ENCODE peak calls at places on chromosomes 1 and 21, in five cellular contexts. P is uterus, J is WTC11, R is activated B cell treated with CpG ODN at 0.5 μM for 24 hours, V is GM12864. F is an unnamed sample.

GRCh38 chr1:37158113-37158749 is 123.9 kb upstream of the GRIK3 start:
- DNase-seq in R (no peak), P (no peak), V (no peak), J (no peak), F (no peak)

GRCh38 chr21:14306143-14306907 is 76.6 kb downstream of the HSPA13 start:
- DNase-seq in V (no peak), R (no peak), J (no peak), P (no peak), F (no peak)

GRCh38 chr1:204448991-204449390 is 37.4 kb upstream of the PPP1R15B start:
- DNase-seq in V (no peak), J (no peak), P (no peak), R (no peak), F (no peak)

GRCh38 chr1:203512830-203513578 is 19.1 kb downstream of the OPTC start:
- DNase-seq in P (peak; percentile 86), R (no peak), V (no peak), J (no peak), F (no peak)

GRCh38 chr1:85379203-85380136 is 85.5 kb downstream of the DDAH1 start:
- DNase-seq in P (no peak), R (no peak), V (no peak), J (no peak), F (no peak)

GRCh38 chr1:41353744-41354143 is 7.5 kb upstream of the FOXO6 start:
- DNase-seq in V (peak; percentile 38), R (no peak), J (no peak), P (peak; percentile 3), F (peak; percentile 70)

GRCh38 chr1:147177611-147178370 is 5.5 kb upstream of the PRKAB2 start:
- DNase-seq in P (no peak), V (no peak), J (no peak), R (no peak), F (no peak)

GRCh38 chr1:204445860-204446412 is 34.3 kb upstream of the PPP1R15B start:
- DNase-seq in J (peak; percentile 92), V (no peak), R (no peak), P (no peak), F (peak; percentile 73)

GRCh38 chr1:88777604-88778149 is 93.6 kb downstream of the PKN2 start:
- DNase-seq in J (no peak), P (no peak), V (no peak), R (no peak), F (no peak)

GRCh38 chr1:222728746-222729145 is 8.3 kb upstream of the FAM177B start:
- DNase-seq in R (no peak), J (no peak), V (no peak), P (no peak), F (no peak)

GRCh38 chr1:220952941-220953340 is 73.7 kb downstream of the HLX start:
- DNase-seq in V (no peak), J (no peak), P (no peak), R (no peak), F (no peak)

GRCh38 chr1:232477728-232478127 is 152.2 kb downstream of the SIPA1L2 start:
- DNase-seq in R (no peak), P (no peak), J (no peak), V (no peak), F (no peak)

GRCh38 chr1:17802164-17802563 is 47.0 kb downstream of the ACTL8 start:
- DNase-seq in V (no peak), J (no peak), R (no peak), P (no peak), F (no peak)

GRCh38 chr1:91741301-91741700 is 144.7 kb downstream of the TGFBR3 start:
- DNase-seq in J (no peak), P (no peak), R (no peak), V (no peak), F (no peak)

GRCh38 chr1:47969478-47969877 is 27.7 kb downstream of the TRABD2B start:
- DNase-seq in V (no peak), R (no peak), J (no peak), P (no peak), F (no peak)

GRCh38 chr21:17668479-17668878 is 55.8 kb upstream of the BTG3 start:
- DNase-seq in V (no peak), P (no peak), R (no peak), J (no peak), F (no peak)
- TF ChIP-seq CTCF in V (no peak), P (no peak), R (no peak), J (no peak), F (no peak)

GRCh38 chr1:8315573-8316475 is 2.1 kb upstream of the SLC45A1 start:
- DNase-seq in V (no peak), J (peak; percentile 28), R (no peak), P (no peak), F (no peak)

GRCh38 chr1:8321612-8322011 is 3.7 kb downstream of the SLC45A1 start:
- DNase-seq in P (no peak), J (no peak), R (no peak), V (no peak), F (no peak)

GRCh38 chr1:8318436-8318835 is 522 bp downstream of the SLC45A1 start:
- DNase-seq in P (no peak), R (peak; percentile 21), J (peak; percentile 22), V (no peak), F (no peak)

GRCh38 chr1:8314346-8315280 is 3.3 kb upstream of the SLC45A1 start:
- DNase-seq in V (peak; percentile 13), R (no peak), J (peak; percentile 86), P (peak; percentile 79), F (no peak)

GRCh38 chr1:8317647-8318360 is at the start of gene SLC45A1:
- DNase-seq in J (peak; percentile 75), P (peak; percentile 77), V (no peak), R (peak; percentile 74), F (peak; percentile 64)
- TF ChIP-seq CTCF in J (no peak), P (peak; percentile 8), V (no peak), R (no peak), F (no peak)

GRCh38 chr1:184932319-184932718 is 42.0 kb downstream of the NIBAN1 start:
- DNase-seq in R (no peak), V (no peak), J (no peak), P (no peak), F (no peak)
- TF ChIP-seq CTCF in R (no peak), V (no peak), J (no peak), P (no peak), F (no peak)

DNA sequence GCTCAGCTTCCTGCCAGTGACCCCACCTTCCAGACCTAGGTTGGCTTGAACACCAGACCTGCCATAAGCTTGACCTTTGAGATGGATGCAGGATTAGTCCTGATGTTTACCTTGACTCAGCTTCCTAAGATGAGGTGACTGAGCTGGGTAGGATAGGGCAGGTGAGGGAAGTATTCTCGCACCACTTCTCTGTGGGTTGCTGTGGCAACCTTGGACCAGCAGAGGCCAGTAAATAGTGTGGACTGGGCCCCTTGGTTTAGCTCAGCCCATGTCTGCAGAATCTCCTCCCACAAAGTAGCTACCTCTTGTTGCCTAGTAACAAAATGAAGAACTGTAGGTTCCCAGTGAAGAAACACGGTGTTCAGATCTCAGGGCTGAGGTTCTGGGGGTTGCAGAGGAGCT is 8.4 kb downstream of the RPS6KA1 start:
- DNase-seq in J (peak; percentile 35), R (no peak), P (no peak), V (no peak), F (no peak)
- TF ChIP-seq CTCF in J (no peak), R (no peak), P (no peak), V (peak; percentile 41), F (peak; percentile 41)

GRCh38 chr1:119898520-119898919 is 2.2 kb upstream of the ADAM30 start:
- DNase-seq in R (no peak), V (no peak), P (no peak), J (no peak), F (no peak)

GRCh38 chr1:119895102-119895501 is 1.2 kb downstream of the ADAM30 start:
- DNase-seq in R (no peak), J (no peak), P (no peak), V (no peak), F (no peak)

GRCh38 chr1:119893238-119893791 is 3.0 kb downstream of the ADAM30 start:
- DNase-seq in J (no peak), P (no peak), V (no peak), R (no peak), F (no peak)

GRCh38 chr1:119893827-119894700 is 2.3 kb downstream of the ADAM30 start:
- DNase-seq in V (no peak), P (no peak), R (no peak), J (no peak), F (no peak)

DNA sequence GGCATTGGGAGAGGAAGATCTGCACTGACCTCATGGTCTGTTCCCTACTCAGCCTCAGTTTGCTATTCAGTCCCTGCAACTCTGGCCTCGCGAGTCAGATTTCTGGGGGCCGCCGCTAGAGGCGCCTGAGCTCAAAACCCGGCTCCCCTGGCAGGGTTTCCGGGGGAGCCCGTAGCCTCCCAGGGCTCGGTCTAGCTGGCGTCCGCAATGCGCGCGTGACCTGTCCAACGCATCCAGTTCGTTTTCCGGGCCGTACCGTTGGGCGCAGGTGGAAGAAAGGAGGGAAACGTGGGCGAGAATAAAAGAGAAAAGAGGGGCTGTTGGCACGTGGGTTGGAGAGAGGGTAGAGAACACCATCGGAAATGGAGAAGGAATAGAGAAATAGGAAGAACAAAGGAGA is at the start of gene ADAM30:
- DNase-seq in P (no peak), V (no peak), R (no peak), J (peak; percentile 74), F (no peak)
- TF ChIP-seq CTCF in P (no peak), V (no peak), R (no peak), J (no peak), F (no peak)

DNA sequence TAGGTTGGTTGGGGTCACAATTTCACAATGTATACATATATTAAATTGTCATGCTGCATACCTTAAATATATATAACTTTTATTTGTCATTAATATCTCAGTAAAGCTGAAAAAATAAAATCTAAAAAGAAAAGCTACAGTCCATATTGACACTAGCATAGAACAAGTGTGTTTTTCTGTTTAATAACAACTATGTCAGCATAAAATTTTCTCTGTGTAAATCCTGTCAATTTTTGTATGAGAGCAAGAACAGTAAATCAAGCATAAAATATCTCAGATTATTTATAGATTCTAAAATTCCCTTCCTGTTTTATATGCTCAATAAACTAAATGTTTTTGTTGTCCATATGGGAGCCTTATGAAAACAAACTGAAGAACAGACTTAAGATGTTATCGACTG is 739.2 kb downstream of the MRPL39 start:
- DNase-seq in V (no peak), R (no peak), J (no peak), P (no peak), F (no peak)
- TF ChIP-seq CTCF in V (no peak), R (no peak), J (no peak), P (no peak), F (no peak)

GRCh38 chr1:207256869-207257268 is 64.6 kb upstream of the CD55 start:
- DNase-seq in J (no peak), R (no peak), V (no peak), P (no peak), F (no peak)

GRCh38 chr1:207261971-207262370 is 59.5 kb upstream of the CD55 start:
- DNase-seq in R (no peak), J (no peak), V (no peak), P (no peak), F (no peak)

GRCh38 chr1:207264663-207265270 is 56.7 kb upstream of the CD55 start:
- DNase-seq in P (no peak), R (no peak), J (no peak), V (no peak), F (no peak)

DNA sequence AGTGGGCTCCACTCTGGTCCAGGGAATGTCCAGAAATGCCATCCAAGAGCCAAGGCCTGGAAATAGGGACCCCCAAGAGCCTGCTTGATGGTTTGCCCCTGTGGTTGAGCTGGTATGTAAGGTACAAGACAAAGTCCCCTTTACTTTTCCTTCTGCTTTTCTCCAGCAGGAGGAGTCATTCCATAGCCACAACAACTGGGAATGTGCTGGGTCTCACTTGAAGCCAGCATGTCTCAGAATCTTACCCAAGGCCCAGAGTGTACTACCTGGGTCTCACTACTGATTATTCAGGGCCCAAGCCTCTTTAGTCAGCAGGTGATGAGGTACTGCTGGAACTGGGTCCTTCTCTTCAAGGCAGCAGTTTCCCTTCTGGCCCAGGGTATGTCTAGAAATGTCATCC is 62.1 kb upstream of the CD55 start:
- DNase-seq in J (no peak), P (no peak), V (no peak), R (no peak), F (no peak)
- TF ChIP-seq CTCF in J (no peak), P (no peak), V (peak; percentile 5), R (no peak), F (peak; percentile 10)